ENCODE peak calls at places on chromosomes 16 and 17, in six cellular contexts. Y is amniotic stem cell; B is GM03348; P is trophoblast cell; H is stimulated activated CD8-positive, alpha-beta memory T cell treated with anti-CD3 and anti-CD28 coated beads, Interleukin-7, amount 100 ng/mL, for 24 hours; D is amygdala. K is an unnamed sample.

GRCh38 chr16:79589495-79590134 is 10.9 kb downstream of the MAF start:
- DNase-seq in Y (no peak), D (no peak), P (no peak), B (no peak), H (no peak), K (peak; percentile 49)

GRCh38 chr17:82244413-82245140 is 15.7 kb downstream of the SLC16A3 start:
- DNase-seq in Y (no peak), B (peak; percentile 55), P (no peak), H (no peak), D (no peak), K (no peak)

GRCh38 chr17:74230896-74231295 is 17.5 kb downstream of the TTYH2 start:
- DNase-seq in Y (no peak), H (no peak), D (no peak), B (no peak), P (no peak), K (no peak)

GRCh38 chr17:9002610-9003354 is 18.5 kb upstream of the NTN1 start:
- DNase-seq in D (no peak), Y (no peak), P (no peak), H (no peak), B (no peak), K (peak; percentile 51)

GRCh38 chr16:48963901-48964615 is 317.6 kb downstream of the CBLN1 start:
- DNase-seq in D (no peak), P (peak; percentile 69), H (no peak), B (peak; percentile 78), Y (peak; percentile 20), K (no peak)

GRCh38 chr16:31268891-31269290 is 9.1 kb downstream of the ITGAM start:
- DNase-seq in Y (no peak), H (no peak), D (no peak), P (no peak), B (no peak), K (no peak)

GRCh38 chr17:48429156-48429555 is 858 bp downstream of the SKAP1 start:
- DNase-seq in Y (no peak), D (no peak), B (no peak), P (no peak), H (no peak), K (no peak)

GRCh38 chr16:2082171-2082982 is 34.6 kb downstream of the TSC2 start:
- DNase-seq in Y (no peak), H (no peak), P (no peak), B (no peak), D (no peak), K (peak; percentile 61)

GRCh38 chr17:49859991-49860953 is 12.4 kb upstream of the TAC4 start:
- DNase-seq in H (no peak), Y (no peak), D (no peak), B (no peak), P (no peak), K (peak; percentile 24)

GRCh38 chr17:35586569-35587073 is 501 bp upstream of the AP2B1 start:
- DNase-seq in P (no peak), Y (no peak), D (no peak), H (no peak), B (no peak), K (no peak)

GRCh38 chr16:54062361-54063346 is 223.9 kb downstream of the IRX3 start:
- DNase-seq in P (no peak), Y (no peak), B (no peak), D (no peak), H (no peak), K (no peak)

GRCh38 chr17:73833779-73834613 is 189.8 kb upstream of the SDK2 start:
- DNase-seq in D (no peak), B (no peak), Y (no peak), P (no peak), H (no peak), K (no peak)

GRCh38 chr16:56860226-56861020 is 4.6 kb upstream of the SLC12A3 start:
- DNase-seq in B (no peak), P (no peak), Y (no peak), H (no peak), D (no peak), K (no peak)

GRCh38 chr16:4404247-4404966 is 12.0 kb downstream of the CORO7 start:
- DNase-seq in H (no peak), Y (no peak), P (peak; percentile 75), D (no peak), B (peak; percentile 52), K (no peak)

GRCh38 chr16:17474037-17474436 is 3.3 kb upstream of the XYLT1 start:
- DNase-seq in Y (no peak), P (no peak), D (no peak), B (peak; percentile 26), H (no peak), K (no peak)

GRCh38 chr17:12342609-12343248 is 322.1 kb downstream of the MAP2K4 start:
- DNase-seq in B (peak; percentile 47), D (no peak), Y (no peak), H (no peak), P (peak; percentile 27), K (no peak)

GRCh38 chr17:58344791-58345157 is 7.2 kb downstream of the SUPT4H1 start:
- DNase-seq in H (no peak), Y (no peak), D (no peak), P (no peak), B (no peak), K (no peak)

GRCh38 chr17:73168667-73169066 is 3.9 kb downstream of the SSTR2 start:
- DNase-seq in P (peak; percentile 73), D (no peak), H (no peak), B (no peak), Y (no peak), K (no peak)